ENCODE peak calls at places on chromosome 7, in four cellular contexts. O is H54, T is A549, K is neural progenitor cell. U is an unnamed sample.

GRCh38 chr7:101220295-101220694 is 2.3 kb downstream of the ZNHIT1 start:
- DNase-seq in T (no peak), O (no peak), K (no peak), U (no peak)

GRCh38 chr7:127616709-127617108 is 1.2 kb downstream of the PAX4 start:
- DNase-seq in T (no peak), K (no peak), O (no peak), U (no peak)

GRCh38 chr7:43179393-43179792 is 66.9 kb downstream of the HECW1 start:
- DNase-seq in T (no peak), K (no peak), O (no peak), U (no peak)

GRCh38 chr7:30285067-30285530 is 702 bp downstream of the ZNRF2 start:
- DNase-seq in K (peak), O (peak), T (no peak), U (no peak)

GRCh38 chr7:81623251-81623855 is 146.5 kb downstream of the HGF start:
- DNase-seq in O (no peak), K (no peak), T (no peak), U (no peak)

GRCh38 chr7:94400643-94401042 is 5.9 kb downstream of the COL1A2 start:
- DNase-seq in T (no peak), K (no peak), O (no peak), U (no peak)

GRCh38 chr7:369476-369980 is 79.6 kb downstream of the FOXL3 start:
- DNase-seq in K (no peak), T (no peak), O (no peak), U (no peak)

GRCh38 chr7:151255390-151255789 is 6.9 kb upstream of the SMARCD3 start:
- DNase-seq in O (no peak), K (no peak), T (no peak), U (no peak)

GRCh38 chr7:157072361-157072760 is 61.9 kb upstream of the MNX1 start:
- DNase-seq in K (no peak), O (no peak), T (no peak), U (no peak)

GRCh38 chr7:155512246-155512887 is 34.0 kb downstream of the CNPY1 start:
- DNase-seq in T (no peak), O (no peak), K (no peak), U (no peak)

GRCh38 chr7:47180268-47180826 is 401.6 kb downstream of the TNS3 start:
- DNase-seq in O (peak), K (peak), T (peak), U (peak)